ENCODE peak calls at places on chromosomes 2 and 18, in five cellular contexts. R is uterus, C is spleen, A is IMR-90, T is heart left ventricle. U is an unnamed sample. For H3K4me1, the result is how much of the 10 kb centered on the place peaks cover.

GRCh38 chr18:64886995-64887394 is 738.1 kb upstream of the LINC00305 start:
- DNase-seq in A (no peak), T (no peak), R (no peak), C (no peak), U (no peak)

GRCh38 chr2:107002735-107003134 is 116.8 kb upstream of the ST6GAL2 start:
- DNase-seq in C (no peak), T (no peak), R (no peak), A (no peak), U (no peak)

GRCh38 chr2:47127862-47128543 is 27.1 kb downstream of the STPG4 start:
- DNase-seq in A (no peak), T (no peak), R (no peak), C (no peak), U (no peak)

GRCh38 chr2:201219328-201220096 is 36.6 kb downstream of the CASP10 start:
- DNase-seq in A (no peak), C (no peak), R (no peak), T (no peak), U (no peak)

GRCh38 chr2:16320716-16321115 is 344.9 kb downstream of the CYRIA start:
- DNase-seq in R (no peak), T (no peak), C (no peak), A (no peak), U (no peak)

GRCh38 chr2:231189171-231189530 is 9.3 kb upstream of the ARMC9 start:
- DNase-seq in A (no peak), C (no peak), R (no peak), T (no peak), U (no peak)

GRCh38 chr2:67437132-67437531 is 40.0 kb downstream of the ETAA1 start:
- DNase-seq in R (no peak), T (no peak), A (peak), C (no peak), U (no peak)

GRCh38 chr2:85878719-85879390 is 9.9 kb downstream of the ST3GAL5 start:
- DNase-seq in C (no peak), A (no peak), R (no peak), T (no peak), U (no peak)

GRCh38 chr18:72762505-72763122 is 105.2 kb downstream of the NETO1 start:
- DNase-seq in T (no peak), C (no peak), A (peak), R (no peak), U (peak)

GRCh38 chr2:99088017-99088416 is 53.5 kb upstream of the C2orf15 start:
- DNase-seq in C (no peak), T (no peak), A (no peak), R (no peak), U (no peak)

GRCh38 chr2:230266654-230267053 is 41.1 kb downstream of the SP140 start:
- DNase-seq in T (no peak), C (no peak), R (no peak), A (peak), U (no peak)

GRCh38 chr2:191501390-191502168 is 176.4 kb upstream of the NABP1 start:
- DNase-seq in R (no peak), C (no peak), T (no peak), A (peak), U (no peak)

GRCh38 chr18:75210274-75211001 is at the start of gene TSHZ1:
- DNase-seq in C (no peak), R (peak), A (peak), T (peak), U (peak)

GRCh38 chr2:223959688-223960087 is 2.4 kb downstream of the MRPL44 start:
- DNase-seq in R (no peak), C (no peak), A (peak), T (no peak), U (no peak)

GRCh38 chr2:148936857-148937450 is 61.9 kb downstream of the KIF5C start:
- DNase-seq in T (no peak), C (no peak), R (no peak), A (no peak), U (no peak)

GRCh38 chr2:67041051-67041450 is 356.1 kb upstream of the ETAA1 start:
- DNase-seq in R (no peak), C (no peak), A (no peak), T (no peak), U (no peak)

GRCh38 chr2:19100570-19100969 is 257.9 kb downstream of the OSR1 start:
- DNase-seq in C (no peak), R (no peak), A (no peak), T (no peak), U (no peak)

GRCh38 chr2:75375646-75376582 is 176.6 kb upstream of the TACR1 start:
- DNase-seq in A (peak), T (no peak), R (no peak), C (no peak), U (no peak)

GRCh38 chr2:209977386-209978239 is 24.8 kb upstream of the RPE start:
- DNase-seq in R (no peak), T (no peak), C (no peak), A (peak), U (no peak)

GRCh38 chr2:223887127-223887526 is 49.7 kb upstream of the AP1S3 start:
- DNase-seq in R (no peak), A (peak), C (no peak), T (no peak), U (no peak)

GRCh38 chr2:62774555-62775366 is 69.2 kb downstream of the EHBP1 start:
- DNase-seq in R (peak), T (no peak), C (no peak), A (peak), U (no peak)

GRCh38 chr2:24077535-24077877 is 1.4 kb upstream of the SF3B6 start:
- DNase-seq in A (no peak), C (no peak), T (peak), R (no peak), U (no peak)

GRCh38 chr2:23480991-23481797 is 96.2 kb downstream of the KLHL29 start:
- DNase-seq in R (peak), C (no peak), T (no peak), A (peak), U (no peak)

GRCh38 chr2:176473177-176473576 is 203.9 kb downstream of the MTX2 start:
- DNase-seq in R (peak), T (peak), C (no peak), A (peak), U (peak)

GRCh38 chr2:31008571-31009114 is 129.6 kb downstream of the GALNT14 start:
- DNase-seq in C (no peak), T (no peak), R (no peak), A (no peak), U (no peak)

GRCh38 chr2:43105586-43106562 is 120.5 kb downstream of the ZFP36L2 start:
- DNase-seq in R (peak), T (peak), A (peak), C (peak), U (no peak)
- H3K4me1 ChIP-seq in R (under half), T (half or more), A (half or more), C (under half), U (under half)

DNA sequence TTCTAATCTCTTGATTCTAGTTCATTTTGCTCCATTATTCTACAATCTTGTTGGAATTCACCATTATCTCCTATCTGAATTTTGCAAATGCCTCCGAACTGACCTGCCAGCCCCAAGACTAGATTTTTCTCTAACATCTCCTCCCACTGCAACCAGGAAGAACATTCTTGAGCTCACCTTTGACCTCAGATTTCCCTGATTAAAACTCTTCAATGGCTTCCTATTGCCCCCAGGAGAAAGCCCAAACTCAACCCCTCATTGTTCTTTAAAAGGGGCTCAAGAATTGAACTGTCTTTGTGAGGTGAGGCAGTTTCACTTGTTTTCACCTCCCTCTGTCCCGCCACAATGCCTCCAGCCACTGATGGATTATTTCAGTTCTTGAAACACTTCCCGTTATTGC is 784.6 kb upstream of the ZEB2 start:
- DNase-seq in R (no peak), C (no peak), A (no peak), T (no peak), U (no peak)
- TF ChIP-seq POLR2A in R (no peak), C (no peak), A (no peak), T (no peak), U (no peak)

DNA sequence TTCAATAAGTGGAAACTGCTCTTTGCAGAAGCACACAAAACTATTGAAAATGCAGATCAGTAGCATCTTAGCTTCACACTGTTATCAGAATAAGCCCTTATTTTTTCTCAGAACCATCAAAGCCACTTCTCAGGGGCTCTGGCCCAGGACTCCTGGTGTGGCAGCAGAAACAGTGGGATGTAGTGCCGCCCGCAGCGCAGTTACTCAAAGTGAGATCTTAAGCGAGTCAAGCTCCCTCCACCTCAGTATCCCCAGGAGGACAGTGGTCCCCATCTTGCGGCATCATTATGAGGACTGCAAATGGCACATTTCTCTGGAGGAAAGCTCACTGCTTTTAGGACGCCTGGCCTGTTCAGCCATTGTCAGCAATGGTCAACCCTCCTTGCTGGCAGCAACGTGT is 60.0 kb downstream of the MBP start:
- DNase-seq in A (no peak), T (no peak), C (no peak), R (no peak), U (no peak)
- H3K27ac ChIP-seq in A (peak), T (peak), C (peak), R (peak), U (no peak)

GRCh38 chr2:216495656-216496055 is 3.0 kb upstream of the RPL37A start:
- DNase-seq in A (peak), C (no peak), T (no peak), R (no peak), U (no peak)
- H3K4me1 ChIP-seq in A (under half), C (under half), T (under half), R (under half), U (under half)

GRCh38 chr2:44360749-44361329 is 455 bp downstream of the PREPL start:
- DNase-seq in R (no peak), A (peak), C (no peak), T (no peak), U (no peak)

GRCh38 chr2:44362207-44363015 is 664 bp downstream of the CAMKMT start:
- DNase-seq in R (peak), A (peak), C (peak), T (no peak), U (no peak)

GRCh38 chr2:44364604-44365003 is 2.9 kb downstream of the CAMKMT start:
- DNase-seq in R (no peak), A (no peak), C (no peak), T (no peak), U (no peak)

GRCh38 chr2:44358498-44358897 is 2.8 kb downstream of the PREPL start:
- DNase-seq in R (no peak), T (peak), C (no peak), A (peak), U (peak)

GRCh38 chr2:44361330-44362206 is at the start of the genes CAMKMT and PREPL:
- DNase-seq in C (peak), T (peak), A (peak), R (peak), U (peak)
- TF ChIP-seq POLR2A in C (peak), T (peak), A (peak), R (peak), U (peak)